ENCODE peak calls at places on chromosomes 1 and 21, in four cellular contexts. X, V, Q and L are unnamed samples.

GRCh38 chr1:53332833-53333232 is 5.0 kb upstream of the LRP8 start:
- DNase-seq in X (no peak), V (no peak), Q (no peak), L (no peak)

GRCh38 chr1:32101233-32101681 is 6.6 kb upstream of the KPNA6 start:
- DNase-seq in X (no peak), V (no peak), Q (peak; percentile 65), L (no peak)

GRCh38 chr1:216184281-216184680 is 239.0 kb downstream of the USH2A start:
- DNase-seq in X (no peak), V (no peak), Q (no peak), L (no peak)

GRCh38 chr1:1349256-1350012 is at the start of gene DVL1:
- DNase-seq in X (no peak), V (peak; percentile 62), Q (peak; percentile 93), L (peak; percentile 97)

GRCh38 chr1:175742790-175743459 is 470 bp downstream of the TNR start:
- DNase-seq in X (no peak), V (no peak), Q (peak; percentile 19), L (no peak)

GRCh38 chr1:7420706-7421105 is 350.4 kb upstream of the VAMP3 start:
- DNase-seq in X (no peak), V (no peak), Q (no peak), L (no peak)

GRCh38 chr1:27416387-27417111 is 24.1 kb downstream of the GPR3 start:
- DNase-seq in X (peak; percentile 70), V (peak; percentile 55), Q (peak; percentile 63), L (no peak)

GRCh38 chr1:37481289-37482003 is 7.1 kb downstream of the ZC3H12A start:
- DNase-seq in X (no peak), V (no peak), Q (no peak), L (no peak)

GRCh38 chr1:24905979-24906720 is 23.9 kb downstream of the RUNX3 start:
- DNase-seq in X (no peak), V (no peak), Q (no peak), L (no peak)

GRCh38 chr1:41862411-41863221 is 56.1 kb downstream of the HIVEP3 start:
- DNase-seq in X (no peak), V (no peak), Q (peak; percentile 40), L (no peak)

GRCh38 chr1:218460367-218460766 is 115.2 kb downstream of the TGFB2 start:
- DNase-seq in X (no peak), V (no peak), Q (no peak), L (no peak)

GRCh38 chr21:32524010-32524719 is 61.2 kb downstream of the TCP10L start:
- DNase-seq in X (no peak), V (no peak), Q (no peak), L (no peak)

GRCh38 chr1:117366982-117367768 is at the start of gene MAN1A2:
- DNase-seq in X (peak; percentile 53), V (peak; percentile 64), Q (peak; percentile 87), L (peak; percentile 66)

GRCh38 chr1:61208815-61209214 is 126.5 kb downstream of the NFIA start:
- DNase-seq in X (no peak), V (no peak), Q (no peak), L (no peak)

GRCh38 chr1:23759277-23759676 is 16.0 kb downstream of the ELOA start:
- DNase-seq in X (no peak), V (no peak), Q (no peak), L (no peak)

GRCh38 chr1:69568435-69569280 is 936 bp downstream of the LRRC7 start:
- DNase-seq in X (no peak), V (no peak), Q (peak; percentile 12), L (peak; percentile 2)

GRCh38 chr1:40477680-40478057 is 579 bp downstream of the ZFP69 start:
- DNase-seq in X (no peak), V (no peak), Q (peak; percentile 47), L (peak; percentile 11)

GRCh38 chr1:179143332-179143731 is 61.5 kb downstream of the TOR3A start:
- DNase-seq in X (no peak), V (no peak), Q (no peak), L (no peak)

GRCh38 chr1:24021403-24022266 is 41.5 kb upstream of the SRSF10 start:
- DNase-seq in X (no peak), V (no peak), Q (peak; percentile 18), L (no peak)

GRCh38 chr21:38761531-38761930 is 44.2 kb upstream of the ETS2 start:
- DNase-seq in X (no peak), V (no peak), Q (no peak), L (no peak)

GRCh38 chr21:38760762-38761155 is 45.0 kb upstream of the ETS2 start:
- DNase-seq in X (no peak), V (no peak), Q (no peak), L (no peak)

GRCh38 chr21:38758815-38759214 is 46.9 kb upstream of the ETS2 start:
- DNase-seq in X (no peak), V (no peak), Q (no peak), L (no peak)

GRCh38 chr21:38759286-38759872 is 46.4 kb upstream of the ETS2 start:
- DNase-seq in X (no peak), V (no peak), Q (no peak), L (no peak)

GRCh38 chr21:38760017-38760761 is 45.5 kb upstream of the ETS2 start:
- DNase-seq in X (no peak), V (no peak), Q (no peak), L (no peak)
- TF ChIP-seq SPI1 in X (no peak), V (no peak), Q (no peak), L (no peak)

GRCh38 chr1:99602404-99602969 is 43.4 kb upstream of the PALMD start:
- DNase-seq in X (no peak), V (no peak), Q (no peak), L (no peak)

GRCh38 chr1:99601709-99602403 is 44.1 kb upstream of the PALMD start:
- DNase-seq in X (no peak), V (no peak), Q (no peak), L (no peak)

GRCh38 chr1:99600782-99601181 is 45.1 kb upstream of the PALMD start:
- DNase-seq in X (no peak), V (no peak), Q (no peak), L (no peak)

GRCh38 chr1:99598738-99599411 is 47.0 kb upstream of the PALMD start:
- DNase-seq in X (no peak), V (no peak), Q (peak; percentile 19), L (no peak)

DNA sequence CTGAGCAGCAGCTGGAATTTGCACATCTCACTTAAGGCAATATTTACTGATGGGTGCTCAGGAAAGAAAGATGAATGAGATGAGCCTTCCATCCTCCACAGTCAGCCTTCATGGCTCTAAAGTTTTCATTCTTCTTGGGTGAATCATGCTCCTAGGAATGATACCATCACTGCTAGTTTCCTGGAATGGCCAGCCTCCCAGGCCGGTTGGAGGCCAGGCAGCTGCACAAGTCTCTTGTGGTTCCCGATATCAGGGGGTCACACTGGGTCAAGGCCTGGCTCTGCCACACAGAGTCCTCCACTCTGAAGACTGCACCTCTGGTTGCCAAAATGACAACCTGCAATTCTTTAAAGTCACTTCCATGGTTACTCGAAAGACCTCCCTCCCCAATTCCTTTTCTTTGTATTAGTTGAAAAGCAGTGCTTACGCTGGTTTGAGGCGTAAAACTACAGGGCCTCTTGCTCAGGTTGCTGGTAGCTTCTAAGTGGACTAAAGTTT is 46.2 kb upstream of the PALMD start:
- DNase-seq in X (no peak), V (no peak), Q (peak; percentile 85), L (no peak)
- TF ChIP-seq SPI1 in X (no peak), V (no peak), Q (no peak), L (no peak)

GRCh38 chr1:196030455-196030854 is 577.8 kb downstream of the KCNT2 start:
- DNase-seq in X (no peak), V (no peak), Q (no peak), L (no peak)

GRCh38 chr1:196029410-196029809 is 578.8 kb downstream of the KCNT2 start:
- DNase-seq in X (no peak), V (no peak), Q (no peak), L (no peak)

DNA sequence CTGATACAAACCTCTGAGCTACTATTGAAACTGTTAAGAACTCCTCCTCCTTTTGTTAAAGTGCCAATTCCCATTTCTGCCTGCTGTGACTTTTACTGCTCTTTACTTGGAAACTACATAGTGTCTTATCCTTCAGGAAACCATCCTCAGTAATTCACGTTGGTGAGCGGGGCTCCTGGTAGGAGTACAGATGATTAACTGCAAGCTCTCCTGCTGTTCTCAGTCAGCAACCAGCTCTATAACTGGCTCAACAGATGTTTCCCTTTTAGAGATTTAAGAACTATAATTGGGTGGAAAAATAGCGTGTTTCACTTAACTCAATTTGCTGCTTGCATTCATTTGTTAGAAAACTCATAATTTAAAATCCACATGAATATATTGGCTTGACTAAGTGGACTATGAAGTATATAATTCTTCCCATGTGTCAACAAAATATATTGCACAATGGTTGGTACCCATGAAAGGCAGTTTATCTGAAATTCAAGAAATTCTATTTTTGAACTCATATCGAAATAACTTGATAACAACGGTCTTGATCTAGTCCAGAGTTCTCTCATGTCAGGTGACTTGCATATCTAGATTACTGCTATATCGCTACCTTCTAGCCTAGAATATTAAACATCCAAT is 574.0 kb downstream of the KCNT2 start:
- DNase-seq in X (no peak), V (no peak), Q (no peak), L (no peak)
- TF ChIP-seq SPI1 in X (no peak), V (no peak), Q (no peak), L (no peak)

DNA sequence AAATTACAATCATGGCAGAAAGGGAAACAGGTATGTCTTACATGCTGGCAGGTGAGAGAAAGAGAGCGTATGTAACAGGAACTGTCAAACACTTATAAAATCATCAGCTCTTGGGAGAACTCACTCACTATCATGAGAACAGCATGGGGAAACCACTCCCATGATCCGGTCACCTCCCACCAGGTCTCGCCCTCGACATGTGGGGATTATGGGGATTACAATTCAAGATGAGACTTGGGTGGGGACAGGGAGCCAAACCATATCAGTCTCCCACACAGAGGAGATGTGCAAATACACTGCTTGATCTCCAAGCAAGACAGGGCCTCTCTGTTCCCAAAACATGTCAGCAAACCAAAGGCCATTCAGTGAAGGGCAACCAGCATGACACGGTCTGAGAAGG is 27.4 kb downstream of the LMX1A start:
- DNase-seq in X (no peak), V (no peak), Q (no peak), L (no peak)
- TF ChIP-seq SPI1 in X (no peak), V (no peak), Q (no peak), L (no peak)

GRCh38 chr1:29884740-29885139 is 648.4 kb downstream of the PTPRU start:
- DNase-seq in X (no peak), V (no peak), Q (no peak), L (no peak)

GRCh38 chr1:29879217-29879616 is 642.9 kb downstream of the PTPRU start:
- DNase-seq in X (no peak), V (no peak), Q (no peak), L (no peak)

GRCh38 chr1:29883360-29883759 is 647.0 kb downstream of the PTPRU start:
- DNase-seq in X (no peak), V (no peak), Q (no peak), L (no peak)

GRCh38 chr1:29878501-29878900 is 642.2 kb downstream of the PTPRU start:
- DNase-seq in X (no peak), V (no peak), Q (no peak), L (no peak)

GRCh38 chr1:29883986-29884385 is 647.7 kb downstream of the PTPRU start:
- DNase-seq in X (no peak), V (no peak), Q (no peak), L (no peak)
- TF ChIP-seq SPI1 in X (no peak), V (no peak), Q (no peak), L (no peak)

DNA sequence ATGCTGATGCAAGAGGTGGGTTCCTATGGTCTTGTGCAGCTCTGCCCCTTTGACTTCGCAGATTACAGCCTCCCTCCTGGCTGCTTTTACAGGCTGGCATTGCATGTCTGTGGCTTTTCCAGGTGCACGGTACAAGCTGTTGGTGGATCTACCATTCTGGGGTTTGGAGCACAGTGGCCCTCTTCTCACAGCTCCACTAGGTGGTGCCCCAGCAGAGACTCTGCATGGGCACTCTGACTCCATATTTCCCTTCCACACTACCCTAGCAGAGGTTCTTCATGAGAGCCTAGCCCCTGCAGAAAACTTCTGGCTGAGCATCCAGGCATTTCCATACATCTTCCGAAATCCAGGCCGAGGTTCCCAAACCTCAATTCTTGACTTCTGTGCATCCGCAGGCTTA is 989.0 kb downstream of the PLA2G4A start:
- DNase-seq in X (no peak), V (no peak), Q (no peak), L (no peak)
- TF ChIP-seq SPI1 in X (no peak), V (no peak), Q (no peak), L (no peak)